ENCODE peak calls at places on chromosomes 3 and 15, in nine cellular contexts. Q is astrocyte of the spinal cord, R is K562, C is IMR-90, Y is neural progenitor cell, K is psoas muscle, N is fibroblast of lung, B is esophagus squamous epithelium, H is WERI-Rb-1. Z is an unnamed sample.

GRCh38 chr3:52596658-52597265 is 60.4 kb downstream of the UQCC5 start:
- DNase-seq in K (no peak), N (no peak), Y (no peak), Q (no peak), C (no peak), B (no peak), H (no peak), R (no peak), Z (no peak)

GRCh38 chr15:22794063-22794462 is 7.6 kb downstream of the NIPA1 start:
- DNase-seq in N (no peak), Q (no peak), Y (no peak), B (no peak), K (no peak), C (no peak), R (peak; percentile 52), H (no peak), Z (no peak)

GRCh38 chr15:71506946-71507345 is 303.4 kb upstream of the NR2E3 start:
- DNase-seq in R (no peak), C (no peak), Q (no peak), N (no peak), K (no peak), B (no peak), H (no peak), Y (no peak), Z (no peak)

GRCh38 chr3:62370112-62371031 is 3.0 kb downstream of the FEZF2 start:
- DNase-seq in R (no peak), H (no peak), N (no peak), C (no peak), B (no peak), K (no peak), Q (no peak), Y (peak; percentile 86), Z (no peak)

GRCh38 chr15:98151098-98151497 is 190.6 kb downstream of the ARRDC4 start:
- DNase-seq in H (no peak), R (no peak), K (no peak), B (no peak), Y (no peak), C (no peak), Q (no peak), N (no peak), Z (no peak)

GRCh38 chr15:101221858-101222257 is 30.0 kb downstream of the CHSY1 start:
- DNase-seq in H (no peak), K (no peak), Y (no peak), Q (no peak), B (no peak), R (no peak), C (no peak), N (no peak), Z (peak; percentile 47)

GRCh38 chr3:13040381-13041074 is 32.7 kb downstream of the IQSEC1 start:
- DNase-seq in K (no peak), R (peak; percentile 63), Y (peak; percentile 92), N (no peak), H (peak; percentile 82), C (no peak), Q (no peak), B (no peak), Z (no peak)

GRCh38 chr3:9852528-9852927 is 8.7 kb upstream of the RPUSD3 start:
- DNase-seq in H (no peak), Y (no peak), Q (no peak), R (no peak), C (no peak), B (no peak), N (no peak), K (no peak), Z (no peak)

GRCh38 chr3:42143440-42143839 is 52.3 kb downstream of the TRAK1 start:
- DNase-seq in H (no peak), C (no peak), R (no peak), Y (no peak), N (no peak), Q (no peak), K (peak; percentile 54), B (no peak), Z (no peak)

GRCh38 chr15:38690737-38691332 is 126.2 kb upstream of the RASGRP1 start:
- DNase-seq in N (peak; percentile 77), Q (peak; percentile 72), R (peak; percentile 84), Y (peak; percentile 83), C (peak; percentile 75), B (no peak), K (peak; percentile 53), H (peak; percentile 59), Z (peak; percentile 73)

GRCh38 chr3:16288664-16289063 is 23.7 kb downstream of the OXNAD1 start:
- DNase-seq in Q (no peak), Y (no peak), N (no peak), K (peak; percentile 57), C (no peak), H (no peak), B (no peak), R (no peak), Z (no peak)

GRCh38 chr15:76866716-76867321 is 38.3 kb downstream of the SCAPER start:
- DNase-seq in R (peak; percentile 31), N (peak; percentile 66), C (peak; percentile 58), B (no peak), Y (peak; percentile 37), H (peak; percentile 20), Q (peak; percentile 56), K (no peak), Z (peak; percentile 50)

GRCh38 chr15:31586841-31587240 is 260.2 kb downstream of the KLF13 start:
- DNase-seq in H (no peak), N (no peak), K (no peak), B (no peak), C (peak; percentile 27), Q (no peak), R (no peak), Y (no peak), Z (no peak)
- TF ChIP-seq CTCF in H (no peak), N (no peak), K (no peak), B (no peak), C (no peak), Q (no peak), R (no peak), Y (no peak), Z (no peak)

DNA sequence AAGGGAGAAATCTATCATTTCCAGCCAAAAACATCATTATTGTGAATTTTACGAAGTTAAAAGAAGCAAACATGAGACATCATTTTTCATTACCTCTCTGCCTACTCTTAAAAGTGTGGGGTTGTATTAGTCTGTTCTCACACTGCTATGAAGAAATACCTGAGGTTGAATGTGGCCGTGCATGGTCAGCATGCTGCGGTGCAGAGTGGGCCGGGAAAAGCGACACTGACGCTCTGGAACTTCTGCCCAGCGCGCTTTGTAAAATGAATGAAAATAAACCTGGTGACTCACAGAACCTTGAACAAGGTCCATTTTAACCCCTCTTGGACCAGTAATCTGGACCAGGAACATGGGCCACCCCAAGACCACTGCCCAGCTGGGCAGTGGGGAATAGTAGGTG is 31.0 kb upstream of the DNAJC13 start:
- DNase-seq in C (no peak), Y (no peak), H (no peak), Q (no peak), N (no peak), B (no peak), R (no peak), K (no peak), Z (no peak)
- H3K4me3 ChIP-seq in C (no peak overlapping the region), Y (no peak overlapping the region), H (no peak overlapping the region), Q (no peak overlapping the region), N (no peak overlapping the region), B (no peak overlapping the region), R (no peak overlapping the region), K (no peak overlapping the region), Z (no peak overlapping the region)

GRCh38 chr3:119600732-119601131 is 3.0 kb downstream of the PLA1A start:
- DNase-seq in K (peak; percentile 59), Q (no peak), B (no peak), R (peak; percentile 28), H (peak; percentile 78), N (no peak), Y (peak; percentile 66), C (no peak), Z (peak; percentile 13)
- TF ChIP-seq CTCF in K (peak; percentile 31), Q (peak; percentile 32), B (no peak), R (peak; percentile 57), H (peak; percentile 99), N (peak; percentile 22), Y (peak; percentile 65), C (peak; percentile 29), Z (peak; percentile 58)

GRCh38 chr3:119637679-119638525 is 22.5 kb downstream of the POPDC2 start:
- DNase-seq in K (no peak), H (no peak), Q (peak; percentile 88), Y (no peak), C (peak; percentile 89), N (peak; percentile 84), R (peak; percentile 50), B (no peak), Z (peak; percentile 74)
- H3K4me3 ChIP-seq in K (peak overlapping the region; percentile 47), H (no peak overlapping the region), Q (no peak overlapping the region), Y (no peak overlapping the region), C (no peak overlapping the region), N (no peak overlapping the region), R (no peak overlapping the region), B (no peak overlapping the region), Z (no peak overlapping the region)

DNA sequence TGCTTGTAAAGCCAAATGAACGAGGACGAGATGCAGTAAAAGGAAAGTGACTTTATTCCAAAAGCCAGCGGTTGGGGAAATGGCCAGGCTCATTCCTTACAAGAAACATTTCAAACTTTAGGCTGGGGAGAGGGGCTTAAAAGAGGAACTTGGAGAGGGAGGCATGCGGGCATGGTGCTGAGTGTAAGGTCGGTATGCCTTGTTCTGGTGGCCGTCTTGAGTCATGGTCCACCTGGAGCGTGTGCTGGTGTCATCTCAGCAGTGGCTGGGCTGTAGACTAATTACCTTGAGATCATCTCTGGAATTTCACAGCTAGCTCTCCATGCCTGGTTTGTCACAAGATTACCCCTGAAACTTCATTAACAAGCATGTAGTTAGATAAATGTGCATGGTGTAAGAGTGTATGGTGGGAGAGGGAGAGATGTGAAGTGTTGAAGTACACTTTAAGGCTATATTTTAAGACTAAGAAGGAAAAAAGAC is 156.4 kb upstream of the PFN2 start:
- DNase-seq in Q (no peak), K (no peak), B (no peak), Y (no peak), C (no peak), N (no peak), R (no peak), H (no peak), Z (no peak)
- TF ChIP-seq CTCF in Q (no peak), K (no peak), B (no peak), Y (no peak), C (no peak), N (no peak), R (no peak), H (no peak), Z (no peak)

GRCh38 chr3:192514754-192515660 is 212.3 kb downstream of the FGF12 start:
- DNase-seq in B (no peak), Y (peak; percentile 84), N (no peak), R (no peak), K (peak; percentile 59), Q (no peak), C (no peak), H (peak; percentile 85), Z (no peak)
- H3K4me3 ChIP-seq in B (peak overlapping the region; percentile 30), Y (peak overlapping the region; percentile 77), N (no peak overlapping the region), R (no peak overlapping the region), K (peak overlapping the region; percentile 60), Q (peak overlapping the region; percentile 20), C (no peak overlapping the region), H (peak overlapping the region; percentile 77), Z (no peak overlapping the region)